ENCODE peak calls at places on chromosomes 7 and 10, in seven cellular contexts. T is HepG2, M is GM12878, G is SK-N-SH, C is K562, R is GM12892, P is H1. F is an unnamed sample.

GRCh38 chr7:141649865-141650499 is 52.0 kb downstream of the DENND11 start:
- DNase-seq in T (peak; percentile 41), R (no peak), C (peak; percentile 68), P (peak; percentile 23), M (peak; percentile 40), G (peak; percentile 85), F (peak; percentile 29)

GRCh38 chr7:66664590-66665293 is 36.1 kb downstream of the KCTD7 start:
- DNase-seq in G (peak; percentile 21), P (no peak), C (peak; percentile 30), T (no peak), R (no peak), M (no peak), F (no peak)

GRCh38 chr7:108253275-108254044 is 123.3 kb upstream of the LAMB4 start:
- DNase-seq in P (no peak), C (no peak), G (no peak), M (no peak), R (no peak), T (no peak), F (no peak)

GRCh38 chr7:133150760-133151159 is 68.9 kb upstream of the CHCHD3 start:
- DNase-seq in C (no peak), P (no peak), G (peak; percentile 32), T (no peak), M (no peak), R (no peak), F (no peak)

GRCh38 chr10:78575400-78575799 is 493.4 kb upstream of the ZMIZ1 start:
- DNase-seq in T (no peak), R (no peak), P (no peak), M (no peak), C (no peak), G (no peak), F (no peak)

GRCh38 chr7:95001815-95002561 is 94.6 kb downstream of the PPP1R9A start:
- DNase-seq in C (no peak), T (no peak), M (no peak), R (no peak), P (no peak), G (no peak), F (no peak)

GRCh38 chr7:130632111-130632510 is 36.4 kb downstream of the COPG2 start:
- DNase-seq in G (no peak), M (no peak), R (no peak), T (peak; percentile 15), C (no peak), P (no peak), F (no peak)

GRCh38 chr7:93914581-93915066 is 6.9 kb upstream of the GNG11 start:
- DNase-seq in T (no peak), P (no peak), R (no peak), M (no peak), C (no peak), G (no peak), F (no peak)

GRCh38 chr7:32161708-32162107 is 91.5 kb upstream of the PDE1C start:
- DNase-seq in C (no peak), R (no peak), G (no peak), M (no peak), P (no peak), T (no peak), F (no peak)

GRCh38 chr7:115054478-115055122 is 132.7 kb downstream of the MDFIC start:
- DNase-seq in G (no peak), T (no peak), C (no peak), M (no peak), P (no peak), R (no peak), F (no peak)

GRCh38 chr10:30092151-30092790 is 32.9 kb upstream of the JCAD start:
- DNase-seq in P (no peak), R (no peak), G (no peak), M (no peak), C (no peak), T (no peak), F (no peak)

GRCh38 chr10:111784386-111784785 is 399.2 kb downstream of the GPAM start:
- DNase-seq in M (no peak), C (no peak), R (no peak), P (no peak), T (no peak), G (no peak), F (no peak)

GRCh38 chr7:158238616-158239289 is 348.9 kb downstream of the PTPRN2 start:
- DNase-seq in G (no peak), P (no peak), T (no peak), R (no peak), C (peak; percentile 7), M (no peak), F (no peak)

GRCh38 chr10:78527296-78527695 is 493.6 kb downstream of the RPS24 start:
- DNase-seq in C (no peak), M (no peak), R (no peak), G (no peak), P (no peak), T (no peak), F (no peak)

GRCh38 chr7:30800785-30801252 is 29.6 kb downstream of the MINDY4 start:
- DNase-seq in T (peak; percentile 34), R (peak; percentile 46), P (peak; percentile 21), G (peak; percentile 89), C (peak; percentile 72), M (peak; percentile 21), F (peak; percentile 47)

GRCh38 chr7:156062286-156062685 is 250.0 kb upstream of the SHH start:
- DNase-seq in G (no peak), M (no peak), P (no peak), R (no peak), T (no peak), C (no peak), F (no peak)

GRCh38 chr7:35255417-35255798 is 1.5 kb upstream of the TBX20 start:
- DNase-seq in P (no peak), T (no peak), R (no peak), G (no peak), C (no peak), M (no peak), F (no peak)

GRCh38 chr7:35252584-35252983 is 1.3 kb downstream of the TBX20 start:
- DNase-seq in T (no peak), G (no peak), P (no peak), C (no peak), R (no peak), M (no peak), F (no peak)

GRCh38 chr7:35253182-35253679 is 669 bp downstream of the TBX20 start:
- DNase-seq in P (no peak), M (no peak), R (no peak), T (no peak), G (peak; percentile 84), C (no peak), F (no peak)

GRCh38 chr7:35254496-35255416 is 856 bp upstream of the TBX20 start:
- DNase-seq in G (no peak), T (no peak), R (no peak), P (no peak), C (no peak), M (no peak), F (no peak)

DNA sequence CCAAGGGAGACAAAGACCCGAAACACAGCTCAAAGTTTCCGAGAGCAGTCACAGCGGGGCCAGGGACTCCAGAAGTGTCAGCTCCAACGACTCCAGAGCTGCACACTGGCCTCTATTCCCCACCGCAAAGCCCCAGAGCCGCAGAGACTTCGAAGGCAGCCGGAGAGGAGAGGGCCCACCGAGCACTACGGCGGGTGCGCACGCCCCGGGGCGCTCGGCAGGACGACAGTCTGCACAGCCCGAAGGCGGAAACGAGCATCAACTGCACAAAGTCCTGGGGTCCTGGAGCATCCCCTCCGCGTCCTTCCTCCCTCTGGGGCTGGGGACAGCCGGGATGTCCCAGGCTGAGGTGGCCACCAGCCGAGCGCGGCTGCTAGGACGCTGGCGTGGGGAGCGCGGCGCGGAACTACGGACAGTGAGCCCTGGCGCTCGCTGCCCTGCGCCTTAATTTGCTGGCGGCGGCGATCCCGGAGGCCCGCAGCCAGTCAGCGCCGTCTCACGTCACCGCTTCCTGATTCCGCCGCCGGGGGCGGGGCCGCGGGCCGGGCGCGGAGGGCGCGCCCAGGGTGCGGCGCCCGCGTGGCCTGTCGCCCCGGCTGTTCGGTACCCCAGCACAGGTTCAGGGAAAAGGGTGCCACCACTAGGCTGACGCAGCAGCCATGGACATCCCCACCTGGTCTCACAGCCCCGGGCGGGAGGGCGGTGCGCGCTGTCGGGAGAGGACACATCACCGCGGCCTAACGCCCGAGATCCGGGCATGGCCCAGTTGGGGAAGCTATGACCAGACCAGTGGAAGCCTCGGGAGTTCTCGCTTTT is at the start of gene TBX20:
- DNase-seq in C (no peak), G (peak; percentile 98), P (no peak), M (no peak), R (no peak), T (no peak), F (no peak)
- TF ChIP-seq TAF1 in C (no peak), G (peak; percentile 90), P (peak; percentile 31), M (no peak), R (no peak), T (no peak), F (no peak)

DNA sequence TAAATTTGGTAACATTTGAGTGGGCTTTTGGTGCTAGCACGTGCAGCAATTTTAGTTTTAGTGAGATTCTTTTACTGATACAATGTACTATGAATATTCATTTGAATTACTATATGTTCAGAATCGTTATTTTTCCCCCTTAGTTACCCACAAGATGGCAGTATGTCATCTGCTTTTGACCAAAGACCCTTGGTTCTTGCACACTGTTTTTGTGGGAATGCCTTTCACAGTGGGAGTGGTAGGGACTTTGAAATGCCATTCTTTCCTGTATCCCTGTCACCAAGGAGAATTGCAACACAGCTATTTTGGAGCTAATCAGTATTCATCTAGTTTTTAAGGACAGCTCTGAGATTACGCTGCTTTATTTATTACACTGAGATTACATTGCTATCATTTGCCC is 40.6 kb downstream of the SEC23IP start:
- DNase-seq in R (no peak), C (no peak), M (no peak), G (peak; percentile 60), P (no peak), T (peak; percentile 16), F (no peak)
- TF ChIP-seq TAF1 in R (no peak), C (no peak), M (no peak), G (no peak), P (no peak), T (no peak), F (no peak)

GRCh38 chr10:72223743-72224101 is 7.6 kb upstream of the ASCC1 start:
- DNase-seq in C (no peak), M (no peak), R (no peak), P (no peak), G (no peak), T (no peak), F (no peak)
- TF ChIP-seq TAF1 in C (no peak), M (no peak), R (no peak), P (no peak), G (no peak), T (no peak), F (no peak)

DNA sequence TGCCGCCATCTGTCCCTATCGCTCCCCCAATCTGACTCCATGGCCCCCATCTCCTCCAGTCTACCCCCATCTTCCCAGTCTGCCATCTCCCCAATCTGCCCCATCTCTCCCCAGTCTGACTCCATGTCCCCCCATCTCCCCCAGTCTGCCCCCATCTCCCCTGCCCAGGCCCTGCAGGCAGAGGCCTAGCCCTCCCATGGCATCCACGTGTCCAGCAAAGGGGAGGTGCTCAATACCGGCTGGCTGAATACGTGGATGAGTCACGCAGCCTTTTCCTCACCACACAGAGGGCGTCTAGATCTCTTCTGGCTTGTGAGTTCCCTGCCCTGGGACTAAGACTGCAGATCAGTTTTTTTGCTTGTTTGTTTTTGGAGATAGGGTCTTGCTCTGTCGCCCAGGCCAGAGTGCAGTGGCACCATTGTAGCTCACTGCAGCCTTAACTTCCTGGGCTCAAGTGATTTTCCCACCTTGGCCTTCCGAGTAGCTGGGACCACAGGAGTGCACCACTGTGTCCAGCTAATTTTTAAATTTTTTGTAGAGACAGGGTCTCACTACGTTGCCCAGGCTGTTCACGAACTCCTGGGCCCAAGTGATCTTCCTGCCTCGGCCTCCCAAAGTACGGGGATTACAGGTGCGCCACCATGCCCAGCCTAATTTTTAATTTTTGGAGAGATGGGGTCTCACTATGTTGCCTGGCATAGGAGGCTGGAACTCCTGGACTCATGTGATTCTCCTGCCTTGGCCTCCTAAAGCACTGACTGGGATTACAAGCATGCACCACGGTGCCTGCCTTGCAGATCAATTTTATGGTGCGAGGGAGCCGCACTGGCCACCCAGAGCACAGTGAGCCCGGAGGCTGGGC is 15.3 kb upstream of the GPR146 start:
- DNase-seq in C (peak; percentile 90), R (peak; percentile 76), P (no peak), M (no peak), T (peak; percentile 93), G (peak; percentile 94), F (peak; percentile 87)
- TF ChIP-seq TAF1 in C (no peak), R (no peak), P (no peak), M (no peak), T (no peak), G (peak; percentile 73), F (no peak)

F was measured in GM12891.